ENCODE peak calls at places on chromosomes 7 and 10, in seven cellular contexts. A is IMR-90, R is body of pancreas, O is breast epithelium, J is osteoblast, N is OCI-LY7, K is uterus. T is an unnamed sample. For H3K4me1, the result is how much of the 10 kb centered on the place peaks cover.

GRCh38 chr10:119754936-119755335 is 29.1 kb downstream of the INPP5F start:
- DNase-seq in A (no peak), R (peak), O (no peak), J (no peak), N (no peak), K (no peak), T (no peak)

GRCh38 chr7:130356121-130356759 is 11.6 kb downstream of the CPA5 start:
- DNase-seq in A (peak), R (peak), O (peak), J (peak), N (no peak), K (peak), T (peak)

GRCh38 chr7:127995157-127995865 is 35.9 kb downstream of the LRRC4 start:
- DNase-seq in A (peak), R (no peak), O (no peak), J (no peak), N (no peak), K (no peak), T (peak)

GRCh38 chr7:84232653-84233052 is 38.1 kb upstream of the SEMA3A start:
- DNase-seq in A (peak), R (no peak), O (no peak), J (no peak), N (no peak), K (no peak), T (no peak)

GRCh38 chr10:7722927-7723529 is 19.9 kb downstream of the ITIH2 start:
- DNase-seq in A (no peak), R (no peak), O (no peak), J (peak), N (no peak), K (no peak), T (no peak)

GRCh38 chr10:18571780-18572179 is 79.6 kb downstream of the NSUN6 start:
- DNase-seq in A (no peak), R (no peak), O (no peak), J (no peak), N (no peak), K (no peak), T (no peak)

GRCh38 chr7:767580-767940 is 40.5 kb upstream of the PRKAR1B start:
- DNase-seq in A (no peak), R (no peak), O (peak), J (peak), N (no peak), K (peak), T (peak)

GRCh38 chr7:98357751-98358161 is 43.1 kb downstream of the BAIAP2L1 start:
- DNase-seq in A (peak), R (peak), O (no peak), J (peak), N (no peak), K (peak), T (peak)

GRCh38 chr7:16344927-16345326 is 76.4 kb downstream of the CRPPA start:
- DNase-seq in A (no peak), R (no peak), O (no peak), J (no peak), N (no peak), K (no peak), T (no peak)

GRCh38 chr10:11162828-11163599 is 145.3 kb downstream of the CELF2 start:
- DNase-seq in A (no peak), R (no peak), O (peak), J (no peak), N (peak), K (no peak), T (peak)

GRCh38 chr10:72889391-72889831 is 4.1 kb upstream of the OIT3 start:
- DNase-seq in A (peak), R (no peak), O (peak), J (no peak), N (no peak), K (no peak), T (no peak)

GRCh38 chr7:24869572-24869971 is 110.4 kb downstream of the OSBPL3 start:
- DNase-seq in A (no peak), R (no peak), O (no peak), J (no peak), N (no peak), K (no peak), T (no peak)

GRCh38 chr10:124671486-124672075 is 72.6 kb downstream of the FAM53B start:
- DNase-seq in A (no peak), R (no peak), O (peak), J (peak), N (no peak), K (no peak), T (no peak)
- TF ChIP-seq CTCF in A (no peak), R (no peak), O (peak), J (peak), N (no peak), K (peak), T (peak)

GRCh38 chr7:73766556-73767229 is 3.4 kb downstream of the CLDN3 start:
- DNase-seq in A (no peak), R (no peak), O (no peak), J (no peak), N (no peak), K (no peak), T (no peak)
- H3K27ac ChIP-seq in A (no peak), R (no peak), O (peak), J (no peak), N (no peak), K (no peak), T (no peak)

GRCh38 chr10:43857206-43857952 is 208.7 kb upstream of the ZNF32 start:
- DNase-seq in A (peak), R (no peak), O (no peak), J (peak), N (no peak), K (no peak), T (no peak)
- H3K4me1 ChIP-seq in A (under half), R (under half), O (under half), J (under half), N (under half), K (under half), T (under half)

DNA sequence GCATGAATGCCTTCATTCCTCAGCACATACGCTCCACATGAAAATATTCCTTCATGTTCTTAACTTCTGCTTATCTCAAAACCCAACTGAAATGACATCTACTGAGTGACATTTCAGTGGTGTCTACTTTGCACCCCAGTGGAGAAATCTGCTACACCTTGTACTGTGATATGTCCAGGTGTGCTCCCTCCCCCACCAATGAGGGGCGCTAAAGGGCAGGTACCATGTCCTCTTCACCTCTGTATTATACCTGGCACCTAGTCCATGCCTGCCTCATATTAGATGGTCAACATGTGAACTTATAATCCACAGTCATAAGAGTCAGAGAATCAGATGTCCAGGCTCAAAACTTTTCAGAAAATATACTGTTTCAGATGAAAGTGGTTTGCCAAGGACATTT is 2.1 kb downstream of the PAXIP1 start:
- DNase-seq in A (no peak), R (peak), O (no peak), J (no peak), N (peak), K (no peak), T (no peak)
- TF ChIP-seq CTCF in A (no peak), R (no peak), O (no peak), J (no peak), N (peak), K (no peak), T (no peak)